ENCODE peak calls at places on chromosomes 11 and 22, in ten cellular contexts. One of them, this sample, is unnamed.

GRCh38 chr11:2940166-2940929 is 11.1 kb upstream of the PHLDA2 start:
- DNase-seq in pulmonary artery endothelial cell: no peak
- DNase-seq in upper lobe of right lung: peak; percentile 77
- DNase-seq in cerebellum: no peak
- DNase-seq in heart left ventricle: peak; percentile 65
- DNase-seq in SHP77: no peak
- DNase-seq in AG09319: no peak
- DNase-seq in DMS53: peak; percentile 98
- DNase-seq in stimulated activated CD4-positive, alpha-beta T cell treated with anti-CD3 and anti-CD28 coated beads, Interleukin-2, amount 100 ng/mL, for 48 hours: no peak
- DNase-seq in HTR-8/SVneo: peak; percentile 53
- DNase-seq in this sample: no peak

GRCh38 chr11:122209619-122210377 is 93.8 kb upstream of the BLID start:
- DNase-seq in pulmonary artery endothelial cell: no peak
- DNase-seq in upper lobe of right lung: no peak
- DNase-seq in cerebellum: no peak
- DNase-seq in heart left ventricle: peak; percentile 77
- DNase-seq in SHP77: no peak
- DNase-seq in AG09319: peak; percentile 65
- DNase-seq in DMS53: no peak
- DNase-seq in stimulated activated CD4-positive, alpha-beta T cell treated with anti-CD3 and anti-CD28 coated beads, Interleukin-2, amount 100 ng/mL, for 48 hours: no peak
- DNase-seq in HTR-8/SVneo: no peak
- DNase-seq in this sample: peak; percentile 78

GRCh38 chr22:45204751-45205623 is 35.7 kb downstream of the KIAA0930 start:
- DNase-seq in pulmonary artery endothelial cell: no peak
- DNase-seq in upper lobe of right lung: no peak
- DNase-seq in cerebellum: no peak
- DNase-seq in heart left ventricle: no peak
- DNase-seq in SHP77: no peak
- DNase-seq in AG09319: no peak
- DNase-seq in DMS53: no peak
- DNase-seq in stimulated activated CD4-positive, alpha-beta T cell treated with anti-CD3 and anti-CD28 coated beads, Interleukin-2, amount 100 ng/mL, for 48 hours: no peak
- DNase-seq in HTR-8/SVneo: no peak
- DNase-seq in this sample: no peak

GRCh38 chr11:133833101-133833898 is 12.0 kb downstream of the SPATA19 start:
- DNase-seq in pulmonary artery endothelial cell: no peak
- DNase-seq in upper lobe of right lung: no peak
- DNase-seq in cerebellum: no peak
- DNase-seq in heart left ventricle: no peak
- DNase-seq in SHP77: no peak
- DNase-seq in AG09319: no peak
- DNase-seq in DMS53: peak; percentile 77
- DNase-seq in stimulated activated CD4-positive, alpha-beta T cell treated with anti-CD3 and anti-CD28 coated beads, Interleukin-2, amount 100 ng/mL, for 48 hours: no peak
- DNase-seq in HTR-8/SVneo: no peak
- DNase-seq in this sample: no peak

GRCh38 chr11:1288426-1289151 is 20.8 kb downstream of the TOLLIP start:
- DNase-seq in pulmonary artery endothelial cell: no peak
- DNase-seq in upper lobe of right lung: peak; percentile 50
- DNase-seq in cerebellum: no peak
- DNase-seq in heart left ventricle: peak; percentile 20
- DNase-seq in SHP77: no peak
- DNase-seq in AG09319: no peak
- DNase-seq in DMS53: no peak
- DNase-seq in stimulated activated CD4-positive, alpha-beta T cell treated with anti-CD3 and anti-CD28 coated beads, Interleukin-2, amount 100 ng/mL, for 48 hours: no peak
- DNase-seq in HTR-8/SVneo: no peak
- DNase-seq in this sample: no peak

GRCh38 chr22:22380098-22381030 is 128.2 kb downstream of the ZNF280B start:
- DNase-seq in pulmonary artery endothelial cell: no peak
- DNase-seq in upper lobe of right lung: no peak
- DNase-seq in cerebellum: no peak
- DNase-seq in heart left ventricle: no peak
- DNase-seq in SHP77: no peak
- DNase-seq in AG09319: no peak
- DNase-seq in DMS53: peak; percentile 55
- DNase-seq in stimulated activated CD4-positive, alpha-beta T cell treated with anti-CD3 and anti-CD28 coated beads, Interleukin-2, amount 100 ng/mL, for 48 hours: no peak
- DNase-seq in HTR-8/SVneo: no peak
- DNase-seq in this sample: no peak

GRCh38 chr11:2760196-2760871 is 60.5 kb upstream of the KCNQ1OT1 start:
- DNase-seq in pulmonary artery endothelial cell: no peak
- DNase-seq in upper lobe of right lung: peak; percentile 59
- DNase-seq in cerebellum: no peak
- DNase-seq in heart left ventricle: peak; percentile 5
- DNase-seq in SHP77: no peak
- DNase-seq in AG09319: no peak
- DNase-seq in DMS53: no peak
- DNase-seq in stimulated activated CD4-positive, alpha-beta T cell treated with anti-CD3 and anti-CD28 coated beads, Interleukin-2, amount 100 ng/mL, for 48 hours: no peak
- DNase-seq in HTR-8/SVneo: no peak
- DNase-seq in this sample: no peak

GRCh38 chr22:20227363-20227762 is 40.8 kb downstream of the RTN4R start:
- DNase-seq in pulmonary artery endothelial cell: no peak
- DNase-seq in upper lobe of right lung: no peak
- DNase-seq in cerebellum: no peak
- DNase-seq in heart left ventricle: no peak
- DNase-seq in SHP77: no peak
- DNase-seq in AG09319: no peak
- DNase-seq in DMS53: no peak
- DNase-seq in stimulated activated CD4-positive, alpha-beta T cell treated with anti-CD3 and anti-CD28 coated beads, Interleukin-2, amount 100 ng/mL, for 48 hours: no peak
- DNase-seq in HTR-8/SVneo: no peak
- DNase-seq in this sample: no peak